ENCODE peak calls at places on chromosomes 6 and 20, in eight cellular contexts. One of them, this sample, is unnamed.

GRCh38 chr20:53598140-53599038 is 4.8 kb upstream of the ZNF217 start:
- DNase-seq in activated CD8-positive, alpha-beta memory T cell treated with anti-CD3 and anti-CD28 coated beads, Interleukin-2, amount 10 ng/mL, durations not matched to agents 7 days and 5 days: peak
- DNase-seq in aorta: no peak
- DNase-seq in GM13977: peak
- DNase-seq in fibroblast of mammary gland: no peak
- DNase-seq in endodermal cell: peak
- DNase-seq in substantia nigra: no peak
- DNase-seq in OCI-LY7: no peak
- DNase-seq in this sample: no peak

GRCh38 chr20:62066339-62066982 is 780 bp upstream of the TAF4 start:
- DNase-seq in activated CD8-positive, alpha-beta memory T cell treated with anti-CD3 and anti-CD28 coated beads, Interleukin-2, amount 10 ng/mL, durations not matched to agents 7 days and 5 days: peak
- DNase-seq in aorta: peak
- DNase-seq in GM13977: peak
- DNase-seq in fibroblast of mammary gland: no peak
- DNase-seq in endodermal cell: peak
- DNase-seq in substantia nigra: no peak
- DNase-seq in OCI-LY7: peak
- DNase-seq in this sample: no peak

GRCh38 chr6:170583736-170584180 is 679 bp downstream of the PDCD2 start:
- DNase-seq in activated CD8-positive, alpha-beta memory T cell treated with anti-CD3 and anti-CD28 coated beads, Interleukin-2, amount 10 ng/mL, durations not matched to agents 7 days and 5 days: no peak
- DNase-seq in aorta: no peak
- DNase-seq in GM13977: peak
- DNase-seq in fibroblast of mammary gland: no peak
- DNase-seq in endodermal cell: no peak
- DNase-seq in substantia nigra: no peak
- DNase-seq in OCI-LY7: peak
- DNase-seq in this sample: no peak

GRCh38 chr6:27139753-27140522 is 107.6 kb upstream of the PRSS16 start:
- DNase-seq in activated CD8-positive, alpha-beta memory T cell treated with anti-CD3 and anti-CD28 coated beads, Interleukin-2, amount 10 ng/mL, durations not matched to agents 7 days and 5 days: peak
- DNase-seq in aorta: no peak
- DNase-seq in GM13977: no peak
- DNase-seq in fibroblast of mammary gland: no peak
- DNase-seq in endodermal cell: peak
- DNase-seq in substantia nigra: no peak
- DNase-seq in OCI-LY7: peak
- DNase-seq in this sample: no peak

GRCh38 chr6:120274547-120274946 is 925.0 kb upstream of the MAN1A1 start:
- DNase-seq in activated CD8-positive, alpha-beta memory T cell treated with anti-CD3 and anti-CD28 coated beads, Interleukin-2, amount 10 ng/mL, durations not matched to agents 7 days and 5 days: no peak
- DNase-seq in aorta: no peak
- DNase-seq in GM13977: no peak
- DNase-seq in fibroblast of mammary gland: no peak
- DNase-seq in endodermal cell: no peak
- DNase-seq in substantia nigra: no peak
- DNase-seq in OCI-LY7: no peak
- DNase-seq in this sample: no peak

GRCh38 chr20:49583669-49584417 is 15.9 kb upstream of the PTGIS start:
- DNase-seq in activated CD8-positive, alpha-beta memory T cell treated with anti-CD3 and anti-CD28 coated beads, Interleukin-2, amount 10 ng/mL, durations not matched to agents 7 days and 5 days: no peak
- DNase-seq in aorta: peak
- DNase-seq in GM13977: no peak
- DNase-seq in fibroblast of mammary gland: peak
- DNase-seq in endodermal cell: no peak
- DNase-seq in substantia nigra: no peak
- DNase-seq in OCI-LY7: no peak
- DNase-seq in this sample: peak

GRCh38 chr6:36683656-36684446 is 5.3 kb downstream of the CDKN1A start:
- DNase-seq in activated CD8-positive, alpha-beta memory T cell treated with anti-CD3 and anti-CD28 coated beads, Interleukin-2, amount 10 ng/mL, durations not matched to agents 7 days and 5 days: no peak
- DNase-seq in aorta: no peak
- DNase-seq in GM13977: no peak
- DNase-seq in fibroblast of mammary gland: no peak
- DNase-seq in endodermal cell: peak
- DNase-seq in substantia nigra: no peak
- DNase-seq in OCI-LY7: no peak
- DNase-seq in this sample: peak

GRCh38 chr20:37902504-37903313 is at the start of gene VSTM2L:
- DNase-seq in activated CD8-positive, alpha-beta memory T cell treated with anti-CD3 and anti-CD28 coated beads, Interleukin-2, amount 10 ng/mL, durations not matched to agents 7 days and 5 days: no peak
- DNase-seq in aorta: no peak
- DNase-seq in GM13977: peak
- DNase-seq in fibroblast of mammary gland: peak
- DNase-seq in endodermal cell: peak
- DNase-seq in substantia nigra: no peak
- DNase-seq in OCI-LY7: no peak
- DNase-seq in this sample: no peak

GRCh38 chr6:107853226-107853625 is 29.1 kb upstream of the SCML4 start:
- DNase-seq in activated CD8-positive, alpha-beta memory T cell treated with anti-CD3 and anti-CD28 coated beads, Interleukin-2, amount 10 ng/mL, durations not matched to agents 7 days and 5 days: peak
- DNase-seq in aorta: no peak
- DNase-seq in GM13977: no peak
- DNase-seq in fibroblast of mammary gland: no peak
- DNase-seq in endodermal cell: no peak
- DNase-seq in substantia nigra: no peak
- DNase-seq in OCI-LY7: no peak
- DNase-seq in this sample: no peak

GRCh38 chr20:17647391-17648305 is 34.4 kb downstream of the RRBP1 start:
- DNase-seq in activated CD8-positive, alpha-beta memory T cell treated with anti-CD3 and anti-CD28 coated beads, Interleukin-2, amount 10 ng/mL, durations not matched to agents 7 days and 5 days: no peak
- DNase-seq in aorta: no peak
- DNase-seq in GM13977: no peak
- DNase-seq in fibroblast of mammary gland: no peak
- DNase-seq in endodermal cell: no peak
- DNase-seq in substantia nigra: no peak
- DNase-seq in OCI-LY7: no peak
- DNase-seq in this sample: no peak

GRCh38 chr6:149056777-149057463 is 260.6 kb upstream of the TAB2 start:
- DNase-seq in activated CD8-positive, alpha-beta memory T cell treated with anti-CD3 and anti-CD28 coated beads, Interleukin-2, amount 10 ng/mL, durations not matched to agents 7 days and 5 days: no peak
- DNase-seq in aorta: no peak
- DNase-seq in GM13977: no peak
- DNase-seq in fibroblast of mammary gland: no peak
- DNase-seq in endodermal cell: no peak
- DNase-seq in substantia nigra: no peak
- DNase-seq in OCI-LY7: no peak
- DNase-seq in this sample: no peak

GRCh38 chr6:20564269-20564668 is 30.0 kb downstream of the CDKAL1 start:
- DNase-seq in activated CD8-positive, alpha-beta memory T cell treated with anti-CD3 and anti-CD28 coated beads, Interleukin-2, amount 10 ng/mL, durations not matched to agents 7 days and 5 days: no peak
- DNase-seq in aorta: no peak
- DNase-seq in GM13977: peak
- DNase-seq in fibroblast of mammary gland: peak
- DNase-seq in endodermal cell: no peak
- DNase-seq in substantia nigra: no peak
- DNase-seq in OCI-LY7: peak
- DNase-seq in this sample: no peak

GRCh38 chr20:40103420-40103819 is 585.6 kb downstream of the MAFB start:
- DNase-seq in activated CD8-positive, alpha-beta memory T cell treated with anti-CD3 and anti-CD28 coated beads, Interleukin-2, amount 10 ng/mL, durations not matched to agents 7 days and 5 days: no peak
- DNase-seq in aorta: no peak
- DNase-seq in GM13977: no peak
- DNase-seq in fibroblast of mammary gland: no peak
- DNase-seq in endodermal cell: no peak
- DNase-seq in substantia nigra: no peak
- DNase-seq in OCI-LY7: no peak
- DNase-seq in this sample: no peak

GRCh38 chr6:2209226-2209809 is 36.1 kb downstream of the GMDS start:
- DNase-seq in activated CD8-positive, alpha-beta memory T cell treated with anti-CD3 and anti-CD28 coated beads, Interleukin-2, amount 10 ng/mL, durations not matched to agents 7 days and 5 days: peak
- DNase-seq in aorta: no peak
- DNase-seq in GM13977: peak
- DNase-seq in fibroblast of mammary gland: peak
- DNase-seq in endodermal cell: peak
- DNase-seq in substantia nigra: no peak
- DNase-seq in OCI-LY7: peak
- DNase-seq in this sample: no peak

GRCh38 chr6:48986803-48987202 is 476.2 kb downstream of the MMUT start:
- DNase-seq in activated CD8-positive, alpha-beta memory T cell treated with anti-CD3 and anti-CD28 coated beads, Interleukin-2, amount 10 ng/mL, durations not matched to agents 7 days and 5 days: no peak
- DNase-seq in aorta: no peak
- DNase-seq in GM13977: no peak
- DNase-seq in fibroblast of mammary gland: no peak
- DNase-seq in endodermal cell: no peak
- DNase-seq in substantia nigra: no peak
- DNase-seq in OCI-LY7: no peak
- DNase-seq in this sample: no peak

GRCh38 chr6:27144740-27145079 is 102.8 kb upstream of the PRSS16 start:
- DNase-seq in activated CD8-positive, alpha-beta memory T cell treated with anti-CD3 and anti-CD28 coated beads, Interleukin-2, amount 10 ng/mL, durations not matched to agents 7 days and 5 days: no peak
- DNase-seq in aorta: no peak
- DNase-seq in GM13977: no peak
- DNase-seq in fibroblast of mammary gland: no peak
- DNase-seq in endodermal cell: peak
- DNase-seq in substantia nigra: no peak
- DNase-seq in OCI-LY7: peak
- DNase-seq in this sample: no peak

GRCh38 chr6:126118934-126119333 is 132.6 kb downstream of the TRMT11 start:
- DNase-seq in activated CD8-positive, alpha-beta memory T cell treated with anti-CD3 and anti-CD28 coated beads, Interleukin-2, amount 10 ng/mL, durations not matched to agents 7 days and 5 days: no peak
- DNase-seq in aorta: no peak
- DNase-seq in GM13977: no peak
- DNase-seq in fibroblast of mammary gland: peak
- DNase-seq in endodermal cell: no peak
- DNase-seq in substantia nigra: no peak
- DNase-seq in OCI-LY7: no peak
- DNase-seq in this sample: no peak

GRCh38 chr20:48760403-48760889 is 67.4 kb downstream of the PREX1 start:
- DNase-seq in activated CD8-positive, alpha-beta memory T cell treated with anti-CD3 and anti-CD28 coated beads, Interleukin-2, amount 10 ng/mL, durations not matched to agents 7 days and 5 days: peak
- DNase-seq in aorta: no peak
- DNase-seq in GM13977: peak
- DNase-seq in fibroblast of mammary gland: peak
- DNase-seq in endodermal cell: no peak
- DNase-seq in substantia nigra: peak
- DNase-seq in OCI-LY7: peak
- DNase-seq in this sample: peak

GRCh38 chr6:134729590-134729989 is 220.3 kb downstream of the ALDH8A1 start:
- DNase-seq in activated CD8-positive, alpha-beta memory T cell treated with anti-CD3 and anti-CD28 coated beads, Interleukin-2, amount 10 ng/mL, durations not matched to agents 7 days and 5 days: no peak
- DNase-seq in aorta: no peak
- DNase-seq in GM13977: no peak
- DNase-seq in fibroblast of mammary gland: peak
- DNase-seq in endodermal cell: no peak
- DNase-seq in substantia nigra: no peak
- DNase-seq in OCI-LY7: no peak
- DNase-seq in this sample: no peak

This sample was measured in CD14-positive monocyte.